ENCODE peak calls at places on chromosome 4, in ten cellular contexts. W is cardiac muscle cell; X is BE2C; C is heart right ventricle; T is C1 segment of cervical spinal cord; Q is pancreas; Z is EL; R is CD4-positive, alpha-beta T cell; U is epithelial cell of esophagus; L is kidney tubule cell. A is an unnamed sample.

GRCh38 chr4:158860856-158861255 is 92.0 kb downstream of the FNIP2 start:
- DNase-seq in C (no peak), L (no peak), U (no peak), W (no peak), X (no peak), T (no peak), R (no peak), Q (no peak), Z (no peak), A (no peak)

GRCh38 chr4:139857021-139857420 is 191.4 kb downstream of the MGST2 start:
- DNase-seq in Q (no peak), Z (no peak), T (no peak), C (no peak), U (no peak), W (no peak), X (peak), R (no peak), L (no peak), A (no peak)

GRCh38 chr4:165802452-165802851 is 70.6 kb upstream of the TLL1 start:
- DNase-seq in C (no peak), W (no peak), R (no peak), U (no peak), T (no peak), X (no peak), Z (no peak), L (no peak), Q (no peak), A (no peak)

GRCh38 chr4:70365479-70365878 is 4.9 kb downstream of the SMR3A start:
- DNase-seq in Z (peak), T (no peak), Q (no peak), X (peak), R (no peak), U (peak), W (no peak), C (no peak), L (peak), A (peak)

GRCh38 chr4:101785476-101785875 is 5.1 kb upstream of the BANK1 start:
- DNase-seq in W (no peak), R (no peak), T (no peak), C (no peak), U (no peak), Z (no peak), X (no peak), L (no peak), Q (no peak), A (no peak)

GRCh38 chr4:78569291-78569821 is 17.8 kb downstream of the ANXA3 start:
- DNase-seq in W (no peak), C (no peak), L (peak), Q (no peak), X (no peak), U (peak), T (no peak), R (no peak), Z (peak), A (peak)

GRCh38 chr4:146585761-146586333 is 52.8 kb upstream of the POU4F2 start:
- DNase-seq in T (no peak), C (no peak), Q (no peak), L (no peak), Z (peak), U (peak), X (no peak), R (no peak), W (no peak), A (peak)

GRCh38 chr4:150244600-150244999 is 166.4 kb downstream of the DCLK2 start:
- DNase-seq in C (no peak), R (no peak), T (no peak), Q (no peak), W (no peak), U (no peak), Z (peak), L (peak), X (no peak), A (peak)

GRCh38 chr4:75745721-75746199 is 21.4 kb downstream of the USO1 start:
- DNase-seq in C (no peak), W (no peak), R (no peak), Z (no peak), L (no peak), X (no peak), U (no peak), T (no peak), Q (no peak), A (no peak)

GRCh38 chr4:40395908-40396806 is 61.0 kb downstream of the CHRNA9 start:
- DNase-seq in W (peak), Q (peak), R (no peak), X (peak), U (peak), T (no peak), C (peak), L (peak), Z (no peak), A (peak)

GRCh38 chr4:122798101-122798500 is 28.5 kb upstream of the FGF2 start:
- DNase-seq in X (no peak), W (no peak), T (no peak), U (peak), Z (peak), R (no peak), Q (no peak), L (peak), C (peak), A (peak)

GRCh38 chr4:152458801-152459302 is 77.0 kb downstream of the FBXW7 start:
- DNase-seq in Q (no peak), W (no peak), R (no peak), Z (no peak), T (no peak), X (no peak), L (no peak), U (no peak), C (no peak), A (no peak)

GRCh38 chr4:104494822-104495559 is at the start of gene CXXC4:
- DNase-seq in W (peak), L (peak), Z (peak), T (peak), Q (peak), R (peak), U (peak), C (peak), X (peak), A (peak)

GRCh38 chr4:109015413-109015810 is 252.6 kb upstream of the ETNPPL start:
- DNase-seq in L (peak), R (no peak), Z (no peak), U (no peak), W (no peak), C (no peak), X (no peak), T (no peak), Q (no peak), A (no peak)

GRCh38 chr4:182806259-182807252 is 110.6 kb downstream of the DCTD start:
- DNase-seq in C (peak), L (peak), T (peak), Q (peak), U (peak), R (peak), X (peak), Z (peak), W (peak), A (peak)

GRCh38 chr4:89212666-89213381 is 94.8 kb downstream of the GPRIN3 start:
- DNase-seq in R (no peak), T (no peak), X (no peak), U (peak), C (no peak), Q (no peak), W (no peak), Z (no peak), L (no peak), A (peak)

GRCh38 chr4:177862541-177863176 is 420.4 kb upstream of the AGA start:
- DNase-seq in W (no peak), U (no peak), C (peak), T (no peak), Z (no peak), X (no peak), Q (peak), R (no peak), L (no peak), A (no peak)

A was measured in MCF 10A.